ENCODE peak calls at places on chromosomes 2 and 18, in six cellular contexts. V is omental fat pad, R is lower lobe of right lung, F is lung microvascular endothelial cell, J is EL, Y is fibroblast of the conjunctiva. N is an unnamed sample.

GRCh38 chr18:58484989-58485962 is 143.6 kb downstream of the ALPK2 start:
- DNase-seq in V (no peak), R (no peak), F (peak; percentile 25), J (no peak), Y (no peak), N (no peak)

GRCh38 chr2:106193491-106193976 is 567 bp downstream of the UXS1 start:
- DNase-seq in V (no peak), R (peak; percentile 65), F (peak; percentile 24), J (peak; percentile 22), Y (no peak), N (peak; percentile 55)

GRCh38 chr2:104050632-104051242 is 803.2 kb upstream of the POU3F3 start:
- DNase-seq in V (no peak), R (no peak), F (no peak), J (no peak), Y (no peak), N (no peak)

GRCh38 chr2:210442869-210443268 is 33.7 kb downstream of the LANCL1 start:
- DNase-seq in V (no peak), R (no peak), F (no peak), J (no peak), Y (no peak), N (no peak)

GRCh38 chr2:237473474-237474453 is 13.3 kb upstream of the MLPH start:
- DNase-seq in V (no peak), R (peak; percentile 89), F (peak; percentile 46), J (peak; percentile 55), Y (no peak), N (no peak)

GRCh38 chr2:163157411-163157810 is 318.8 kb upstream of the KCNH7 start:
- DNase-seq in V (no peak), R (no peak), F (no peak), J (peak; percentile 35), Y (no peak), N (no peak)

GRCh38 chr18:156514-157230 is 1.7 kb upstream of the USP14 start:
- DNase-seq in V (no peak), R (no peak), F (no peak), J (no peak), Y (no peak), N (no peak)

GRCh38 chr2:198173242-198173641 is 368.8 kb downstream of the PLCL1 start:
- DNase-seq in V (no peak), R (no peak), F (no peak), J (no peak), Y (no peak), N (no peak)

GRCh38 chr2:127589358-127589757 is 53.9 kb downstream of the MYO7B start:
- DNase-seq in V (no peak), R (no peak), F (no peak), J (no peak), Y (no peak), N (no peak)

GRCh38 chr2:9071032-9071431 is 67.5 kb upstream of the MBOAT2 start:
- DNase-seq in V (no peak), R (no peak), F (peak; percentile 58), J (peak; percentile 72), Y (no peak), N (no peak)

GRCh38 chr2:102753563-102754159 is 8.2 kb upstream of the TMEM182 start:
- DNase-seq in V (no peak), R (no peak), F (peak; percentile 56), J (peak; percentile 45), Y (peak; percentile 28), N (peak; percentile 30)

GRCh38 chr2:170298861-170299429 is 121.0 kb downstream of the MYO3B start:
- DNase-seq in V (no peak), R (no peak), F (no peak), J (no peak), Y (no peak), N (no peak)

GRCh38 chr18:23994361-23994902 is 20.1 kb upstream of the TTC39C start:
- DNase-seq in V (no peak), R (peak; percentile 61), F (peak; percentile 32), J (peak; percentile 95), Y (peak; percentile 94), N (peak; percentile 92)

GRCh38 chr18:66280470-66280869 is 323.4 kb downstream of the CDH19 start:
- DNase-seq in V (no peak), R (no peak), F (no peak), J (no peak), Y (no peak), N (peak; percentile 1)

GRCh38 chr18:3454365-3455089 is 4.6 kb downstream of the TGIF1 start:
- DNase-seq in V (no peak), R (no peak), F (peak; percentile 84), J (peak; percentile 70), Y (no peak), N (peak; percentile 37)

GRCh38 chr2:44680424-44680971 is 261.0 kb upstream of the SIX3 start:
- DNase-seq in V (no peak), R (no peak), F (no peak), J (no peak), Y (no peak), N (no peak)

GRCh38 chr2:198144621-198145020 is 340.2 kb downstream of the PLCL1 start:
- DNase-seq in V (no peak), R (no peak), F (no peak), J (no peak), Y (no peak), N (no peak)

GRCh38 chr2:136448435-136448834 is 316.9 kb upstream of the THSD7B start:
- DNase-seq in V (no peak), R (no peak), F (no peak), J (no peak), Y (no peak), N (no peak)

GRCh38 chr18:49241852-49242251 is 218.6 kb downstream of the DYM start:
- DNase-seq in V (no peak), R (no peak), F (peak; percentile 20), J (peak; percentile 58), Y (peak; percentile 23), N (no peak)

GRCh38 chr2:127080226-127080940 is 26.6 kb downstream of the BIN1 start:
- DNase-seq in V (no peak), R (no peak), F (no peak), J (no peak), Y (no peak), N (no peak)

GRCh38 chr18:80154293-80154692 is 45.2 kb downstream of the ADNP2 start:
- DNase-seq in V (no peak), R (no peak), F (peak; percentile 44), J (peak; percentile 31), Y (no peak), N (no peak)

GRCh38 chr2:60480089-60480773 is 73.2 kb downstream of the BCL11A start:
- DNase-seq in V (no peak), R (no peak), F (no peak), J (peak; percentile 4), Y (no peak), N (no peak)

GRCh38 chr18:36504928-36505327 is 207.4 kb downstream of the FHOD3 start:
- DNase-seq in V (no peak), R (no peak), F (no peak), J (no peak), Y (no peak), N (no peak)

GRCh38 chr2:86274265-86274917 is 63.0 kb downstream of the REEP1 start:
- DNase-seq in V (no peak), R (no peak), F (peak; percentile 81), J (peak; percentile 79), Y (peak; percentile 27), N (no peak)

GRCh38 chr2:109290887-109291675 is 162.1 kb downstream of the SH3RF3 start:
- DNase-seq in V (no peak), R (no peak), F (peak; percentile 60), J (peak; percentile 75), Y (no peak), N (no peak)